ENCODE peak calls at places on chromosome 17, in six cellular contexts. G is NCI-H2081; Y is AG10803; K is stimulated activated naive B cell treated with anti-CD40 and anti-IgM and Interleukin-4, amounts not matched to agents 10 μg/mL and 1 μg/mL and 100 μg/mL, for 72 hours; J is fibroblast of the conjunctiva; E is foreskin fibroblast. B is an unnamed sample.

GRCh38 chr17:78316867-78317816 is 42.7 kb downstream of the SOCS3 start:
- DNase-seq in G (no peak), K (no peak), Y (no peak), J (no peak), E (peak), B (no peak)

GRCh38 chr17:10210151-10210574 is 11.8 kb upstream of the GAS7 start:
- DNase-seq in K (no peak), E (peak), Y (peak), J (peak), G (no peak), B (peak)

GRCh38 chr17:42056634-42057033 is 6.2 kb upstream of the C17orf113 start:
- DNase-seq in G (no peak), K (no peak), E (no peak), Y (no peak), J (no peak), B (no peak)

GRCh38 chr17:82915010-82915696 is 75.3 kb upstream of the ZNF750 start:
- DNase-seq in Y (no peak), E (no peak), K (no peak), G (no peak), J (no peak), B (no peak)

GRCh38 chr17:64496348-64496785 is 487 bp downstream of the POLG2 start:
- DNase-seq in K (no peak), G (peak), E (no peak), J (no peak), Y (no peak), B (no peak)

GRCh38 chr17:13704333-13704732 is 102.6 kb upstream of the HS3ST3A1 start:
- DNase-seq in E (peak), Y (peak), G (no peak), K (no peak), J (no peak), B (no peak)

GRCh38 chr17:35116845-35117244 is 2.8 kb downstream of the RAD51D start:
- DNase-seq in J (no peak), Y (no peak), G (no peak), K (no peak), E (no peak), B (no peak)

GRCh38 chr17:79485399-79485985 is 125.4 kb downstream of the RBFOX3 start:
- DNase-seq in E (no peak), K (no peak), G (no peak), J (no peak), Y (no peak), B (no peak)

GRCh38 chr17:29060475-29060874 is 17.5 kb downstream of the PIPOX start:
- DNase-seq in E (no peak), J (no peak), K (no peak), Y (no peak), G (no peak), B (no peak)

B was measured in kidney epithelial cell.